ENCODE peak calls at places on chromosome 2, in ten cellular contexts. Z is astrocyte of the spinal cord, D is heart left ventricle, X is colonic mucosa, N is dorsolateral prefrontal cortex, A is coronary artery, I is BJ, L is brain microvascular endothelial cell, P is HL-60, G is lower lobe of right lung. R is an unnamed sample.

GRCh38 chr2:190904644-190905043 is 24.0 kb downstream of the GLS start:
- DNase-seq in D (no peak), L (peak; percentile 47), N (no peak), I (no peak), X (no peak), A (no peak), P (no peak), Z (no peak), G (no peak), R (no peak)

GRCh38 chr2:96530474-96531357 is 5.8 kb upstream of the ARID5A start:
- DNase-seq in P (no peak), A (no peak), I (no peak), G (no peak), D (no peak), Z (no peak), X (no peak), L (no peak), N (no peak), R (no peak)

GRCh38 chr2:157875720-157876065 is 437 bp downstream of the ACVR1 start:
- DNase-seq in L (no peak), I (no peak), D (no peak), A (no peak), P (no peak), X (peak; percentile 62), G (peak; percentile 75), Z (peak; percentile 22), N (peak; percentile 39), R (peak; percentile 87)

GRCh38 chr2:121471571-121472464 is 58.9 kb upstream of the RNU4ATAC start:
- DNase-seq in G (no peak), N (no peak), A (no peak), D (no peak), P (no peak), I (peak; percentile 49), Z (peak; percentile 79), X (no peak), L (peak; percentile 47), R (no peak)

GRCh38 chr2:57802243-57802642 is 244.4 kb upstream of the VRK2 start:
- DNase-seq in L (no peak), I (no peak), X (no peak), Z (no peak), A (no peak), P (no peak), G (no peak), D (no peak), N (no peak), R (peak; percentile 23)

GRCh38 chr2:158325031-158325781 is 131.3 kb downstream of the CCDC148 start:
- DNase-seq in A (no peak), P (no peak), G (no peak), I (no peak), N (no peak), L (peak; percentile 54), D (no peak), Z (peak; percentile 42), X (no peak), R (no peak)

GRCh38 chr2:157596992-157597681 is 31.5 kb downstream of the ACVR1C start:
- DNase-seq in X (no peak), L (peak; percentile 14), D (no peak), I (no peak), P (no peak), A (no peak), G (peak; percentile 57), N (peak; percentile 22), Z (peak; percentile 23), R (peak; percentile 67)

GRCh38 chr2:227374158-227374557 is 4.9 kb downstream of the TM4SF20 start:
- DNase-seq in D (no peak), A (no peak), N (no peak), X (no peak), Z (peak; percentile 59), G (no peak), L (no peak), P (no peak), I (no peak), R (no peak)

GRCh38 chr2:58553937-58554336 is 312.8 kb upstream of the FANCL start:
- DNase-seq in Z (peak; percentile 8), P (no peak), I (no peak), L (no peak), G (no peak), A (no peak), X (no peak), N (no peak), D (no peak), R (no peak)

GRCh38 chr2:199466704-199467461 is 9.1 kb upstream of the SATB2 start:
- DNase-seq in P (no peak), G (no peak), Z (no peak), D (no peak), A (no peak), N (no peak), I (no peak), L (no peak), X (peak; percentile 48), R (no peak)

GRCh38 chr2:73175663-73176204 is 26.6 kb upstream of the NOTO start:
- DNase-seq in Z (peak; percentile 35), A (peak; percentile 79), I (no peak), D (peak; percentile 87), G (peak; percentile 89), P (peak; percentile 28), L (peak; percentile 56), X (peak; percentile 80), N (peak; percentile 84), R (peak; percentile 73)

GRCh38 chr2:43266692-43267091 is 40.3 kb upstream of the ZFP36L2 start:
- DNase-seq in I (no peak), D (peak; percentile 56), A (no peak), P (no peak), Z (no peak), G (peak; percentile 85), N (no peak), X (no peak), L (no peak), R (no peak)

DNA sequence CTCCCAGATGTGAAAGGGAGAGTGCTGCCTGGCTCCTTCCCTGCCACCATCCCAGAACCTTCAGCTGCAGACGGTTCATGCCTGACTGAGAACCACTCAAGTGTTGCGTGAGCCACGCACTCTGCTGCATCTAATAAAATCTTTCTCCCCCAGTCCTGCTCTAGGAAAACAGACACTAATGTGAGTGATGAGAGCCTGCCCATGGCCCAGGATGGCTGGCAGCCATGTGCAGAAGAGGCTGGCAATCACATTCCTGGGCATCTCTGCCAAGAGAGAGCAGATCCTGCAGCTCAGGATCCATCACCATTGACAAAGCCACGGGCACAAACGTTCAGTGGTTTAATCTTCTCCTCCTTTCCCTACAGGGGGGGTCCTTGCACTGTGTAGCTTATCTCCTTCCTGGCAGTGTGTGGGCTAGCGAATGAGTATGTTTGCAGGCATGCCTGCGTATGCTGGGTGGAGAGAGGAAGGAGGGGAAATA is 477.5 kb downstream of the SLC4A3 start:
- DNase-seq in G (no peak), D (peak; percentile 21), P (no peak), X (no peak), N (no peak), I (no peak), A (no peak), L (peak; percentile 89), Z (peak; percentile 82), R (no peak)
- TF ChIP-seq CTCF in G (no peak), D (peak; percentile 35), P (no peak), X (no peak), N (no peak), I (peak; percentile 49), A (no peak), L (peak; percentile 79), Z (peak; percentile 52), R (no peak)

GRCh38 chr2:238107525-238108422 is 7.6 kb downstream of the ESPNL start:
- DNase-seq in X (peak; percentile 58), P (no peak), L (no peak), Z (no peak), D (peak; percentile 9), N (no peak), G (peak; percentile 47), I (no peak), A (no peak), R (no peak)

GRCh38 chr2:238104521-238105311 is 4.6 kb downstream of the ESPNL start:
- DNase-seq in X (no peak), L (no peak), Z (no peak), G (no peak), P (no peak), N (no peak), A (no peak), D (peak; percentile 14), I (no peak), R (no peak)

GRCh38 chr2:238106698-238107524 is 6.8 kb downstream of the ESPNL start:
- DNase-seq in A (no peak), L (no peak), Z (no peak), P (peak; percentile 62), I (no peak), X (no peak), G (peak; percentile 47), D (peak; percentile 12), N (no peak), R (peak; percentile 73)

GRCh38 chr2:238105506-238106338 is 5.6 kb downstream of the ESPNL start:
- DNase-seq in A (no peak), D (peak; percentile 4), Z (no peak), N (no peak), X (no peak), G (no peak), P (no peak), L (no peak), I (no peak), R (peak; percentile 37)

DNA sequence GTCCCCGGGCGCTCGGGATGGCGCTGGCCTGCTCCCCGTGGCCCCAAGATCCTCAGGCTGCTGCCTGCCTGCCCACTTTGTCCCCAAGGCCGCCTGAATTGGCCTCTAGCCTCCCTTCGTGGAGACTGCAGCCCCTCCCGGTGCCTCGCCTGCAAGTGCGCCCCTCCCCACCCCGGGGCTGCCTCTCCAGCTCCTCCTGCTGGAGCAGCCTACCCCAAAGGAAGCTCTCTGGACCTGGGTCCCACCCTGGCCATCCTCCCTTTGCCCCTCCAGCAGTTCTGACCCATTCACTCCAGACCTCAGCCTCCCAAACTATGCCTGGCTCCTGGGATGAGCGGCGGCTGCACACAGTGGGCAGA is 6.2 kb downstream of the ESPNL start:
- DNase-seq in D (peak; percentile 11), N (no peak), I (no peak), G (no peak), L (no peak), Z (no peak), X (no peak), P (no peak), A (no peak), R (peak; percentile 44)
- H3K4me3 ChIP-seq in D (no peak overlapping the region), N (no peak overlapping the region), I (no peak overlapping the region), G (no peak overlapping the region), L (no peak overlapping the region), Z (no peak overlapping the region), X (no peak overlapping the region), P (no peak overlapping the region), A (no peak overlapping the region), R (no peak overlapping the region)

GRCh38 chr2:31523871-31524492 is 56.8 kb downstream of the SRD5A2 start:
- DNase-seq in I (no peak), P (no peak), L (peak; percentile 75), X (peak; percentile 74), A (no peak), G (no peak), Z (peak; percentile 56), N (no peak), D (no peak), R (no peak)
- TF ChIP-seq CTCF in I (peak; percentile 71), P (peak; percentile 61), L (peak; percentile 78), X (peak; percentile 76), A (peak; percentile 58), G (peak; percentile 81), Z (peak; percentile 73), N (peak; percentile 62), D (peak; percentile 69), R (peak; percentile 83)

DNA sequence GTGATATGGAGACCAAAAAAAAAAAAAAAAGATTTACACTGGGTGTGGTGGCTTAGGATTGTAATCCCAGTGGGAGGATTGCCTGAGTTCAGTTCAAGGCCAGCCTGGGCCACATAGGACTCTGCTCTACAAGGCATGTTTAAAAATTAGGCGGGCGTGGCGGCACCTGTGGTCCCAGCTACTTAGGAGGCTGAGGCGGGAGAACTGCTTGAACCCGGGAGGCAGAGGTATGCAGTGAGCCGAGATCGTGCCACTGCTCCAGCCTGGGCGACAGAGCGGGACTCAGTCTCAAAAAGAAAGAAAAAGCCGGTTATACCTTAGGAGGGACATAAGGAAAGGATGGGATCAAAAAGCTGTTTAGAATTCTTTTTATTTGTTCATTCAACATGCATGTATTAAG is 707 bp upstream of the SPDYA start:
- DNase-seq in Z (no peak), D (no peak), G (no peak), N (no peak), L (no peak), X (peak; percentile 22), A (no peak), I (no peak), P (no peak), R (no peak)
- H3K4me3 ChIP-seq in Z (peak overlapping the region; percentile 53), D (peak overlapping the region; percentile 58), G (peak overlapping the region; percentile 57), N (peak overlapping the region; percentile 73), L (peak overlapping the region; percentile 60), X (peak overlapping the region; percentile 45), A (peak overlapping the region; percentile 72), I (peak overlapping the region; percentile 51), P (peak overlapping the region; percentile 47), R (peak overlapping the region; percentile 58)

R was measured in Peyer's patch.